ENCODE peak calls at places on chromosomes 7 and 10, in six cellular contexts. D is tibial artery; Y is activated CD4-positive, alpha-beta T cell treated with anti-CD3 and anti-CD28 coated beads, Interleukin-2, amount 50 U/mL, for 1 hour; Z is NCI-H1092; P is stimulated activated CD4-positive, alpha-beta T cell treated with anti-CD3 and anti-CD28 coated beads, Interleukin-12 subunit alpha, Interleukin-12 subunit beta, amount 100 ng/mL, for 4 hours; J is neuronal stem cell. U is an unnamed sample.

GRCh38 chr7:7576344-7576743 is 9.7 kb downstream of the MIOS start:
- DNase-seq in D (no peak), Y (no peak), Z (no peak), P (no peak), J (no peak), U (no peak)

GRCh38 chr7:782718-783449 is 49.4 kb upstream of the SUN1 start:
- DNase-seq in D (no peak), Y (no peak), Z (no peak), P (no peak), J (no peak), U (no peak)

GRCh38 chr7:92715963-92716362 is 120.4 kb downstream of the CDK6 start:
- DNase-seq in D (no peak), Y (no peak), Z (no peak), P (no peak), J (no peak), U (no peak)

GRCh38 chr10:29130190-29130673 is 158.6 kb upstream of the LYZL1 start:
- DNase-seq in D (no peak), Y (no peak), Z (peak), P (no peak), J (no peak), U (peak)

GRCh38 chr10:23155166-23155565 is 36.9 kb upstream of the PTF1A start:
- DNase-seq in D (no peak), Y (no peak), Z (no peak), P (no peak), J (no peak), U (no peak)

GRCh38 chr7:126937196-126937595 is 315.5 kb downstream of the GRM8 start:
- DNase-seq in D (no peak), Y (no peak), Z (no peak), P (no peak), J (no peak), U (no peak)

GRCh38 chr7:50142421-50143113 is 49.5 kb upstream of the ZPBP start:
- DNase-seq in D (no peak), Y (no peak), Z (peak), P (no peak), J (peak), U (peak)

GRCh38 chr10:69360485-69361302 is 56.0 kb downstream of the TACR2 start:
- DNase-seq in D (peak), Y (no peak), Z (peak), P (no peak), J (no peak), U (no peak)

GRCh38 chr7:16849295-16850148 is 32.3 kb downstream of the AGR3 start:
- DNase-seq in D (no peak), Y (no peak), Z (no peak), P (no peak), J (no peak), U (no peak)

GRCh38 chr7:47417122-47417480 is 164.8 kb downstream of the TNS3 start:
- DNase-seq in D (peak), Y (no peak), Z (no peak), P (no peak), J (no peak), U (no peak)

U was measured in OCI-LY7.